ENCODE peak calls at places on chromosome 4, in five cellular contexts. Z is WTC11, F is K562, G is GM12878, V is HepG2. K is an unnamed sample.

GRCh38 chr4:182478475-182478874 is 235.3 kb downstream of the TENM3 start:
- DNase-seq in V (peak), Z (no peak), G (no peak), F (peak), K (no peak)

GRCh38 chr4:177163532-177163931 is 146.1 kb upstream of the NEIL3 start:
- DNase-seq in F (no peak), V (no peak), G (no peak), Z (no peak), K (no peak)

GRCh38 chr4:103498161-103499070 is 221.4 kb downstream of the TACR3 start:
- DNase-seq in G (peak), Z (no peak), F (no peak), V (no peak), K (no peak)

GRCh38 chr4:147732516-147733193 is 767 bp downstream of the ARHGAP10 start:
- DNase-seq in Z (peak), G (no peak), V (no peak), F (no peak), K (peak)

GRCh38 chr4:53619431-53619830 is 28.1 kb upstream of the LNX1 start:
- DNase-seq in F (no peak), Z (no peak), V (no peak), G (no peak), K (no peak)

GRCh38 chr4:73166212-73166611 is 92.4 kb downstream of the ANKRD17 start:
- DNase-seq in Z (no peak), V (no peak), G (no peak), F (no peak), K (no peak)

GRCh38 chr4:14910411-14910810 is 91.9 kb upstream of the CPEB2 start:
- DNase-seq in G (no peak), F (no peak), Z (no peak), V (no peak), K (no peak)

GRCh38 chr4:77082886-77083608 is 7.3 kb upstream of the CCNI start:
- DNase-seq in V (no peak), Z (no peak), G (no peak), F (no peak), K (no peak)

GRCh38 chr4:188722911-188723310 is 583.7 kb downstream of the TRIML1 start:
- DNase-seq in V (no peak), F (no peak), Z (no peak), G (no peak), K (no peak)

GRCh38 chr4:22502895-22503814 is 12.7 kb downstream of the ADGRA3 start:
- DNase-seq in G (no peak), V (no peak), Z (no peak), F (no peak), K (no peak)

GRCh38 chr4:113952452-113953029 is 26.9 kb downstream of the ARSJ start:
- DNase-seq in V (peak), G (peak), F (peak), Z (peak), K (peak)

GRCh38 chr4:169957785-169958184 is 68.4 kb downstream of the MFAP3L start:
- DNase-seq in V (no peak), F (no peak), Z (no peak), G (no peak), K (no peak)

GRCh38 chr4:22077571-22077970 is 129.0 kb upstream of the KCNIP4 start:
- DNase-seq in G (no peak), Z (no peak), V (no peak), F (no peak), K (no peak)

GRCh38 chr4:169404959-169405358 is 134.2 kb upstream of the SH3RF1 start:
- DNase-seq in V (no peak), G (no peak), F (no peak), Z (no peak), K (peak)

GRCh38 chr4:85557016-85557901 is 82.3 kb downstream of the ARHGAP24 start:
- DNase-seq in G (peak), V (no peak), F (no peak), Z (no peak), K (no peak)

GRCh38 chr4:98688416-98689290 is 30.2 kb upstream of the TSPAN5 start:
- DNase-seq in V (peak), Z (no peak), F (peak), G (no peak), K (no peak)

GRCh38 chr4:135917016-135917415 is 1615.3 kb downstream of the PCDH18 start:
- DNase-seq in G (no peak), F (no peak), V (no peak), Z (no peak), K (no peak)

GRCh38 chr4:65831828-65832227 is 161.5 kb upstream of the EPHA5 start:
- DNase-seq in V (no peak), Z (no peak), G (no peak), F (no peak), K (no peak)

GRCh38 chr4:783133-783541 is 42.8 kb downstream of the CPLX1 start:
- DNase-seq in Z (no peak), F (no peak), G (no peak), V (no peak), K (no peak)

GRCh38 chr4:126213996-126214395 is 899.2 kb downstream of the FAT4 start:
- DNase-seq in V (no peak), F (no peak), G (no peak), Z (no peak), K (no peak)

GRCh38 chr4:126207892-126208291 is 893.1 kb downstream of the FAT4 start:
- DNase-seq in V (no peak), F (no peak), G (no peak), Z (no peak), K (no peak)

DNA sequence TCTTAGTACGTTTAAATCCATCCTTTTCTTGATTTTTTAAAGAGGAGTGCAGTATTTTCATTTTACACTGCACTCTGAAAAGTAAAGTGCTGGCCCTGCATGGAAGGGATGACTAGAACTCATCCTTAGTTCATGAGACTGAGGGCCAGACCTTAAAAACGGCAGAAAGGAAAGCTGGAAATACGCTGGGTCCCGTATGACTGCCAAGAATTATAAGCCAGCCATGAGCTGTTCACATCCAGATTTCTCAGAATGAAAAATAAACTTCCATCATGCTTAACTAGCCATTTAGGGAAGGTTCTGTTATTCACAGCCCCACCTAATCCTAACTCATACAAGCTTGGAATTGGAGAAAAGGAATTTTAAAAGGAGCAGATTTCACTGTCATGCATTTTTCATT is 894.4 kb downstream of the FAT4 start:
- DNase-seq in V (no peak), G (no peak), F (no peak), Z (no peak), K (no peak)
- TF ChIP-seq ATF2 in V (no peak), G (no peak), F (no peak), Z (no peak), K (no peak)

GRCh38 chr4:68906238-68907137 is 45.1 kb downstream of the UGT2A3 start:
- DNase-seq in G (no peak), V (no peak), F (no peak), Z (peak), K (no peak)
- TF ChIP-seq ATF2 in G (no peak), V (no peak), F (no peak), Z (no peak), K (peak)

DNA sequence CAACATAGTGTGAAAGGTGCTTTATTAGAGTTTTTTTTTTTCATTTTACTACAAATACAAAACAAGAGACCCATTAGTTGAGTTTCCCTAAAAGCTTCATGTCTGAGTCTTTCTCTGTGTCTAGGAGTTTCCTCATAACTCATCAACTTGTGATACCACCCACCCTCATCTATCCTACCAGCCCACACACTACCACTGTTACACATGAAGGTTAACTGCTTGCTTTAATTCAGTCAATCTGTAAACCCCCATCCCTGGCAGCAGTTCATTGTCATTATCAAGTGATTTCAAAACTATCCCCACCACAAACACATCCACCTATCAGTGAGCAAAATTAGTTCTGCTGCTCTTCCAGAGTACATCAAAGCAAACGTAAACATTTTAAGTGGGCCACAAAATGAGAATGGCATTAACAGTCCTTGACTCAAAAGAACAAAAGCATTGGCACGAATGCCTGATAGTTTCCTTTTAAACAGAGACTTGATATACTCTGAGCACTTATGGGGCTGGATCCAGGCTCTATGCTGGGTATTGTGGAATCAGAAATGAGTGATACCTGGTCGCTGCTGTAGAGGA is 331.6 kb upstream of the FAM241A start:
- DNase-seq in F (no peak), V (no peak), Z (no peak), G (no peak), K (no peak)
- TF ChIP-seq ATF2 in F (no peak), V (no peak), Z (no peak), G (no peak), K (no peak)

GRCh38 chr4:25065451-25065850 is 34.7 kb upstream of the LGI2 start:
- DNase-seq in F (no peak), V (no peak), Z (no peak), G (no peak), K (no peak)
- TF ChIP-seq ATF2 in F (no peak), V (no peak), Z (no peak), G (no peak), K (no peak)

DNA sequence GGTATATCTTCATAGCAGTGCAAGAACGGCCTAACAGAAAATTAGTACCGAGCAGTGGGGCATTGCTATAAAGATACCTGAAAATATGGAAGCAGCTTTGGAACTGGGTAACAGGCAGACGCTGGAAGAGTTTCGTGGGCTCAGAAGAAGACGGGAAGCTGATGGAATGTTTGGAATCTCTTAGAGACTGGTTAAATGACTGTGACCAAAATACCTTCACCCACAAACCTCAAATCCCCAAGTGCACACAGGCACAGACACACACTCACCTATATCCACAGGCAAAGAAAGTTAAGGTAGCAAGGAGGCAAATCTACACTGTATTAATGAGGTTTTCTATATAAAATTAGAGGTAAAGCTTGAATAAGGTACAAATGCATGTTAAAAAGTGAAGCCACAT is 14.6 kb upstream of the SPRY1 start:
- DNase-seq in F (no peak), V (no peak), Z (no peak), G (no peak), K (no peak)
- TF ChIP-seq ATF2 in F (no peak), V (no peak), Z (no peak), G (no peak), K (no peak)

DNA sequence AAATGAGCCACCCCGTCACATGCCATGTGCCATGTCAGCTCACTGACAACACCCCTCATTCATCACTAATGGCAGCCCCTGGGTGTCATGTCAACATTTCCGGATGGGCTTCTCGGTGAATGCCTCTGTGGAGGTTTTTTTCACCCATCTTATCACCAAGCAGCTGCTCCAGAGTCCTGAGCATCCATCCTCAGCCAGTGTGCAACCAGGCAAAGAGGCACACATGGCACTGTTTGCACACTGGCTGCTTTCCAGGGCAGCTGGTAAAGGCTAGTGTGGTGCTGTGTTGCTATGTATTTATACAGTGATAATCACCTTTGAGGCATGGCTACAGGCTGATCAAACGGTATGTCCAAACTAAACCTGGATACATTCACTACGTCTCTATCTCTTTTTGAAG is 94.5 kb upstream of the INPP4B start:
- DNase-seq in V (no peak), F (no peak), Z (no peak), G (no peak), K (no peak)
- TF ChIP-seq ATF2 in V (no peak), F (no peak), Z (no peak), G (no peak), K (no peak)

GRCh38 chr4:7922466-7922865 is 17.2 kb downstream of the AFAP1 start:
- DNase-seq in G (no peak), Z (no peak), V (no peak), F (no peak), K (no peak)
- TF ChIP-seq ATF2 in G (no peak), Z (no peak), V (no peak), F (no peak), K (no peak)

GRCh38 chr4:80333121-80333520 is 2.4 kb upstream of the CFAP299 start:
- DNase-seq in G (no peak), V (no peak), Z (no peak), F (no peak), K (no peak)
- TF ChIP-seq ATF2 in G (no peak), V (no peak), Z (no peak), F (no peak), K (no peak)

DNA sequence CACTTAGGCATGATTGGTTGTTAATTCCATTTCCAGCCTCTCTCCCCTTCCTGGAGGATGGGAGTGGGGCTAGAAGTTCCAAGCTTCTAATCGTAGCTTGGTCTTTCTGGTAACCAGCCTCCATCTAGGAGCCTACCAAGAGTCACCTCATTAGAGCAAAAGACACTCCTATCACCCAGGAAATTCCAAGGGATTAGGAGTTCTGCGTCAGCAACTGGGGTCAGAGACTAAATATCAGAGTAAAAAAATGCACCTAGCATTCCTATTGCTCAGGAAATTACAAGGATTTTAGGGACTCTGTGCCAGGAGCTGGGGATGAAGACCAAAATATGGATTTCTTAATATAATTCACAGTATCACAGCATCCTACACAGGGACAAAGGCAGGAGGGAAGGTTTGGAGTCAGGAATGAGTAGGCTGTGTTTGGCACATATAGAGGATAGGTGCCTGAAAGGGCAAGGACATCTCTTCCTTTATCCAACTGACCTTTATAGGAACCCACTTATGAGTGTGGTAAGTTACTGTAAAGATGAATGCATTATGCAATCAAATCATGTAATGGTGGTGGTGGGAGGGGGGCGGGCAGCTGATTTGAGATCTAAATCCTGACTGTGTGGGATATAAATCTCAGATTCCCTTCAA is 30.5 kb upstream of the LIMCH1 start:
- DNase-seq in Z (no peak), F (no peak), G (no peak), V (no peak), K (no peak)
- TF ChIP-seq ATF2 in Z (no peak), F (no peak), G (no peak), V (no peak), K (no peak)